ENCODE peak calls at places on chromosomes 1 and 21, in four cellular contexts. One of them, this sample, is unnamed.

GRCh38 chr1:65418522-65419185 is 1.8 kb upstream of the LEPR start:
- DNase-seq in NCI-H510A: no peak
- DNase-seq in transverse colon: no peak
- DNase-seq in stimulated activated CD8-positive, alpha-beta memory T cell treated with anti-CD3 and anti-CD28 coated beads, Interleukin-7, amount 100 ng/mL, for 48 hours: no peak
- DNase-seq in this sample: no peak

GRCh38 chr21:33543505-33544129 is 779 bp downstream of the SON start:
- DNase-seq in NCI-H510A: no peak
- DNase-seq in transverse colon: peak
- DNase-seq in stimulated activated CD8-positive, alpha-beta memory T cell treated with anti-CD3 and anti-CD28 coated beads, Interleukin-7, amount 100 ng/mL, for 48 hours: peak
- DNase-seq in this sample: no peak

GRCh38 chr1:66999640-67000400 is 54.1 kb downstream of the SLC35D1 start:
- DNase-seq in NCI-H510A: no peak
- DNase-seq in transverse colon: no peak
- DNase-seq in stimulated activated CD8-positive, alpha-beta memory T cell treated with anti-CD3 and anti-CD28 coated beads, Interleukin-7, amount 100 ng/mL, for 48 hours: no peak
- DNase-seq in this sample: no peak

GRCh38 chr1:105072446-105072845 is 1322.7 kb downstream of the AMY1C start:
- DNase-seq in NCI-H510A: no peak
- DNase-seq in transverse colon: no peak
- DNase-seq in stimulated activated CD8-positive, alpha-beta memory T cell treated with anti-CD3 and anti-CD28 coated beads, Interleukin-7, amount 100 ng/mL, for 48 hours: no peak
- DNase-seq in this sample: no peak

GRCh38 chr1:29682918-29683314 is 446.6 kb downstream of the PTPRU start:
- DNase-seq in NCI-H510A: no peak
- DNase-seq in transverse colon: no peak
- DNase-seq in stimulated activated CD8-positive, alpha-beta memory T cell treated with anti-CD3 and anti-CD28 coated beads, Interleukin-7, amount 100 ng/mL, for 48 hours: no peak
- DNase-seq in this sample: peak

GRCh38 chr1:78676347-78676982 is 26.8 kb downstream of the IFI44 start:
- DNase-seq in NCI-H510A: peak
- DNase-seq in transverse colon: peak
- DNase-seq in stimulated activated CD8-positive, alpha-beta memory T cell treated with anti-CD3 and anti-CD28 coated beads, Interleukin-7, amount 100 ng/mL, for 48 hours: peak
- DNase-seq in this sample: peak

GRCh38 chr1:158145173-158145719 is 35.4 kb upstream of the CD1D start:
- DNase-seq in NCI-H510A: no peak
- DNase-seq in transverse colon: no peak
- DNase-seq in stimulated activated CD8-positive, alpha-beta memory T cell treated with anti-CD3 and anti-CD28 coated beads, Interleukin-7, amount 100 ng/mL, for 48 hours: no peak
- DNase-seq in this sample: no peak

GRCh38 chr1:18154431-18155194 is 47.0 kb downstream of the IGSF21 start:
- DNase-seq in NCI-H510A: no peak
- DNase-seq in transverse colon: no peak
- DNase-seq in stimulated activated CD8-positive, alpha-beta memory T cell treated with anti-CD3 and anti-CD28 coated beads, Interleukin-7, amount 100 ng/mL, for 48 hours: no peak
- DNase-seq in this sample: no peak

GRCh38 chr1:116321766-116322175 is 51.3 kb upstream of the ATP1A1 start:
- DNase-seq in NCI-H510A: peak
- DNase-seq in transverse colon: peak
- DNase-seq in stimulated activated CD8-positive, alpha-beta memory T cell treated with anti-CD3 and anti-CD28 coated beads, Interleukin-7, amount 100 ng/mL, for 48 hours: no peak
- DNase-seq in this sample: no peak

GRCh38 chr1:98331232-98331631 is 330.3 kb upstream of the SNX7 start:
- DNase-seq in NCI-H510A: no peak
- DNase-seq in transverse colon: no peak
- DNase-seq in stimulated activated CD8-positive, alpha-beta memory T cell treated with anti-CD3 and anti-CD28 coated beads, Interleukin-7, amount 100 ng/mL, for 48 hours: no peak
- DNase-seq in this sample: no peak

GRCh38 chr21:41868062-41868710 is 11.0 kb downstream of the PRDM15 start:
- DNase-seq in NCI-H510A: no peak
- DNase-seq in transverse colon: peak
- DNase-seq in stimulated activated CD8-positive, alpha-beta memory T cell treated with anti-CD3 and anti-CD28 coated beads, Interleukin-7, amount 100 ng/mL, for 48 hours: no peak
- DNase-seq in this sample: no peak

GRCh38 chr1:243490748-243491686 is 235.2 kb downstream of the SDCCAG8 start:
- DNase-seq in NCI-H510A: no peak
- DNase-seq in transverse colon: no peak
- DNase-seq in stimulated activated CD8-positive, alpha-beta memory T cell treated with anti-CD3 and anti-CD28 coated beads, Interleukin-7, amount 100 ng/mL, for 48 hours: no peak
- DNase-seq in this sample: no peak

GRCh38 chr1:31574749-31575372 is 1.5 kb upstream of the TINAGL1 start:
- DNase-seq in NCI-H510A: no peak
- DNase-seq in transverse colon: no peak
- DNase-seq in stimulated activated CD8-positive, alpha-beta memory T cell treated with anti-CD3 and anti-CD28 coated beads, Interleukin-7, amount 100 ng/mL, for 48 hours: no peak
- DNase-seq in this sample: no peak

GRCh38 chr21:25506887-25507286 is 100.4 kb downstream of the MRPL39 start:
- DNase-seq in NCI-H510A: no peak
- DNase-seq in transverse colon: no peak
- DNase-seq in stimulated activated CD8-positive, alpha-beta memory T cell treated with anti-CD3 and anti-CD28 coated beads, Interleukin-7, amount 100 ng/mL, for 48 hours: no peak
- DNase-seq in this sample: no peak

GRCh38 chr1:36224537-36225297 is 474 bp downstream of the THRAP3 start:
- DNase-seq in NCI-H510A: peak
- DNase-seq in transverse colon: no peak
- DNase-seq in stimulated activated CD8-positive, alpha-beta memory T cell treated with anti-CD3 and anti-CD28 coated beads, Interleukin-7, amount 100 ng/mL, for 48 hours: peak
- DNase-seq in this sample: peak

GRCh38 chr1:95323117-95323516 is 89.1 kb downstream of the RWDD3 start:
- DNase-seq in NCI-H510A: no peak
- DNase-seq in transverse colon: no peak
- DNase-seq in stimulated activated CD8-positive, alpha-beta memory T cell treated with anti-CD3 and anti-CD28 coated beads, Interleukin-7, amount 100 ng/mL, for 48 hours: no peak
- DNase-seq in this sample: no peak

GRCh38 chr1:183871142-183871541 is 66.2 kb downstream of the RGL1 start:
- DNase-seq in NCI-H510A: no peak
- DNase-seq in transverse colon: no peak
- DNase-seq in stimulated activated CD8-positive, alpha-beta memory T cell treated with anti-CD3 and anti-CD28 coated beads, Interleukin-7, amount 100 ng/mL, for 48 hours: no peak
- DNase-seq in this sample: no peak

This sample was measured in endodermal cell.